ENCODE peak calls at places on chromosomes 11 and 22, in seven cellular contexts. T, G, O, X, W, Q and H are unnamed samples.

GRCh38 chr11:120801801-120802689 is 221.9 kb upstream of the TBCEL start:
- DNase-seq in T (peak), G (peak), O (peak), X (peak), W (peak), Q (peak), H (peak)

GRCh38 chr11:61083601-61084147 is 18.6 kb upstream of the CD5 start:
- DNase-seq in T (no peak), G (no peak), O (no peak), X (no peak), W (no peak), Q (no peak), H (no peak)

GRCh38 chr11:31887180-31887579 is 76.1 kb upstream of the PAX6 start:
- DNase-seq in T (no peak), G (no peak), O (peak), X (no peak), W (peak), Q (no peak), H (no peak)

GRCh38 chr22:39205344-39206021 is 39.3 kb downstream of the PDGFB start:
- DNase-seq in T (no peak), G (no peak), O (peak), X (no peak), W (no peak), Q (no peak), H (peak)

GRCh38 chr22:19962909-19963806 is 21.5 kb upstream of the TXNRD2 start:
- DNase-seq in T (no peak), G (peak), O (peak), X (peak), W (peak), Q (no peak), H (no peak)

GRCh38 chr22:48496987-48497650 is 1330.6 kb downstream of the BRD1 start:
- DNase-seq in T (no peak), G (no peak), O (no peak), X (no peak), W (peak), Q (no peak), H (no peak)

GRCh38 chr22:36227396-36227795 is 11.9 kb downstream of the APOL2 start:
- DNase-seq in T (no peak), G (no peak), O (no peak), X (no peak), W (no peak), Q (no peak), H (no peak)

GRCh38 chr11:31480930-31481329 is 28.5 kb downstream of the IMMP1L start:
- DNase-seq in T (no peak), G (no peak), O (no peak), X (no peak), W (no peak), Q (no peak), H (no peak)

GRCh38 chr22:44981857-44982256 is 27.9 kb downstream of the PHF21B start:
- DNase-seq in T (no peak), G (no peak), O (no peak), X (no peak), W (no peak), Q (no peak), H (no peak)

GRCh38 chr11:115134886-115135285 is 369.3 kb downstream of the CADM1 start:
- DNase-seq in T (no peak), G (peak), O (no peak), X (no peak), W (no peak), Q (no peak), H (no peak)

GRCh38 chr11:41659990-41660389 is 200.5 kb upstream of the LRRC4C start:
- DNase-seq in T (no peak), G (no peak), O (no peak), X (no peak), W (no peak), Q (no peak), H (no peak)

GRCh38 chr11:21944577-21944976 is 248.3 kb upstream of the ANO5 start:
- DNase-seq in T (no peak), G (no peak), O (no peak), X (no peak), W (no peak), Q (no peak), H (no peak)

GRCh38 chr11:114239632-114240224 is 56.5 kb upstream of the NNMT start:
- DNase-seq in T (no peak), G (no peak), O (no peak), X (no peak), W (no peak), Q (no peak), H (no peak)

GRCh38 chr22:38935023-38935422 is 22.4 kb upstream of the APOBEC3A start:
- DNase-seq in T (no peak), G (peak), O (no peak), X (peak), W (no peak), Q (no peak), H (no peak)

GRCh38 chr22:33455036-33455435 is 396.9 kb upstream of the SYN3 start:
- DNase-seq in T (no peak), G (no peak), O (no peak), X (no peak), W (no peak), Q (no peak), H (no peak)

GRCh38 chr11:111469200-111469599 is 43.0 kb downstream of the BTG4 start:
- DNase-seq in T (no peak), G (no peak), O (no peak), X (no peak), W (no peak), Q (no peak), H (no peak)

GRCh38 chr22:37659066-37659896 is 758 bp downstream of the PDXP start:
- DNase-seq in T (no peak), G (peak), O (no peak), X (peak), W (no peak), Q (no peak), H (peak)

GRCh38 chr11:111634981-111635705 is 32.9 kb downstream of the SIK2 start:
- DNase-seq in T (no peak), G (no peak), O (no peak), X (no peak), W (no peak), Q (no peak), H (no peak)

GRCh38 chr11:61757213-61757862 is 4.9 kb downstream of the MYRF start:
- DNase-seq in T (no peak), G (no peak), O (no peak), X (no peak), W (no peak), Q (no peak), H (no peak)

GRCh38 chr22:45202333-45203149 is 38.2 kb downstream of the KIAA0930 start:
- DNase-seq in T (no peak), G (peak), O (no peak), X (no peak), W (no peak), Q (no peak), H (no peak)

GRCh38 chr11:65506770-65507485 is 8.1 kb downstream of the MALAT1 start:
- DNase-seq in T (peak), G (no peak), O (peak), X (no peak), W (no peak), Q (peak), H (peak)

GRCh38 chr22:49749885-49750510 is 77.7 kb downstream of the BRD1 start:
- DNase-seq in T (no peak), G (no peak), O (no peak), X (no peak), W (no peak), Q (no peak), H (no peak)

GRCh38 chr11:60657880-60658279 is 41.5 kb upstream of the MS4A8 start:
- DNase-seq in T (no peak), G (no peak), O (no peak), X (no peak), W (no peak), Q (no peak), H (no peak)

GRCh38 chr22:35458547-35459422 is 58.8 kb downstream of the MCM5 start:
- DNase-seq in T (no peak), G (no peak), O (no peak), X (no peak), W (no peak), Q (no peak), H (no peak)

GRCh38 chr22:49258107-49259010 is 569.3 kb downstream of the BRD1 start:
- DNase-seq in T (no peak), G (peak), O (no peak), X (no peak), W (no peak), Q (no peak), H (no peak)

GRCh38 chr22:50714150-50714549 is 23.9 kb upstream of the ACR start:
- DNase-seq in T (no peak), G (no peak), O (no peak), X (peak), W (no peak), Q (no peak), H (no peak)

GRCh38 chr11:3109921-3110706 is 52.9 kb upstream of the CARS1 start:
- DNase-seq in T (no peak), G (peak), O (peak), X (peak), W (peak), Q (no peak), H (peak)

GRCh38 chr11:14642873-14643696 is 519 bp upstream of the PDE3B start:
- DNase-seq in T (no peak), G (no peak), O (no peak), X (no peak), W (no peak), Q (no peak), H (no peak)

GRCh38 chr22:35617137-35617755 is at the start of gene MB:
- DNase-seq in T (no peak), G (no peak), O (no peak), X (no peak), W (no peak), Q (no peak), H (no peak)

GRCh38 chr11:23288001-23288783 is 427.9 kb upstream of the CCDC179 start:
- DNase-seq in T (no peak), G (no peak), O (no peak), X (no peak), W (no peak), Q (peak), H (no peak)

GRCh38 chr11:64164392-64165312 is 1.3 kb downstream of the MACROD1 start:
- DNase-seq in T (no peak), G (no peak), O (no peak), X (peak), W (peak), Q (no peak), H (no peak)

GRCh38 chr22:43018615-43019014 is 3.7 kb upstream of the PACSIN2 start:
- DNase-seq in T (no peak), G (no peak), O (no peak), X (no peak), W (no peak), Q (no peak), H (no peak)

GRCh38 chr11:78812513-78813293 is 238.0 kb upstream of the NARS2 start:
- DNase-seq in T (no peak), G (no peak), O (no peak), X (no peak), W (no peak), Q (no peak), H (no peak)

GRCh38 chr11:69280451-69280850 is 13.5 kb upstream of the MYEOV start:
- DNase-seq in T (no peak), G (no peak), O (no peak), X (no peak), W (no peak), Q (no peak), H (no peak)

GRCh38 chr11:69444381-69445130 is 36.9 kb upstream of the LINC01488 start:
- DNase-seq in T (peak), G (no peak), O (no peak), X (no peak), W (peak), Q (peak), H (no peak)

GRCh38 chr22:43268261-43268660 is 74.9 kb downstream of the SCUBE1 start:
- DNase-seq in T (no peak), G (no peak), O (no peak), X (no peak), W (no peak), Q (no peak), H (no peak)

GRCh38 chr22:40769761-40770160 is 49.4 kb downstream of the SLC25A17 start:
- DNase-seq in T (no peak), G (no peak), O (no peak), X (no peak), W (no peak), Q (no peak), H (no peak)

GRCh38 chr22:37454857-37455686 is 27.8 kb upstream of the ELFN2 start:
- DNase-seq in T (no peak), G (no peak), O (peak), X (no peak), W (no peak), Q (no peak), H (no peak)

DNA sequence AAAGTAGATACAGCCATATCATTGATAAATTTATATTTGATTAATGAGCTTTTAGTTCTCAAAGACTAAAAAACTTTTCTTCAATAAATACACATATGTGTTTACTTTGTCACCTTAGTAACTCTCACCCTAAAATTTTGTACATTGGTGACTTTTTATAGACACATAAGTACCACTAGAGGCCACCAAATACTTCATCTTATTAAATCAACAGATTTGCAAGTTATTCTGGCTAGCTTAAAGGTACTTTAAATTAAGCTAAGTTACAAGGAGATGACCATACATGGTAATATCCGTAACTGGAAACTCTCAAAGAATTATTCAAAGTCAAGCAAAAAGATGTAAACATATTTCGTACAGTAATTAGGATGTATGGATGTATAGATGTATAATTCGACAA is 112.2 kb downstream of the SBF2 start:
- DNase-seq in T (no peak), G (no peak), O (peak), X (no peak), W (no peak), Q (no peak), H (no peak)
- TF ChIP-seq CTCF in T (no peak), G (no peak), O (peak), X (peak), W (no peak), Q (peak), H (no peak)

DNA sequence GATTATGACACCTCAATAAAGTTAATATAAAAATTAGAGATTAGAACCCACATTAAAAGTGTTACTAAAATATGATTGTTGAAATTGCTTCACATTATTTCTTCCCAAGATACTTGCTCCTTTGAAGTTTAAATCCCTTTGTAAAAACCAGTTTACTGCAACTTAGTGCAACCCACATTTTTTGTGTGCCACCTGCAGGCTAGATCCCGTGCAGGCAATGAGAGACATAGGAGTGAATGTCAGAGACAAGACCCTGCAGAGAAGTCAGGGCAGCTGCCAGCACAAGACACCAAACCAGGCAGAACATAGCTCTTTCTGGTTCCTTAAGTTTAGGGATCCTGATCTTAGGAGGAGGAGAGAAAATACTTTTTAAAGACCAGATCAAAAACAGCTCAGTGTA is 142.9 kb upstream of the MTNR1B start:
- DNase-seq in T (no peak), G (no peak), O (no peak), X (no peak), W (no peak), Q (no peak), H (no peak)
- TF ChIP-seq CTCF in T (no peak), G (no peak), O (no peak), X (no peak), W (no peak), Q (no peak), H (no peak)

GRCh38 chr22:21022507-21022906 is 7.5 kb downstream of the P2RX6 start:
- DNase-seq in T (no peak), G (no peak), O (no peak), X (no peak), W (no peak), Q (no peak), H (no peak)

GRCh38 chr22:21016644-21017420 is 1.9 kb downstream of the P2RX6 start:
- DNase-seq in T (no peak), G (peak), O (no peak), X (no peak), W (no peak), Q (no peak), H (no peak)

GRCh38 chr22:21022955-21023614 is 8.1 kb downstream of the P2RX6 start:
- DNase-seq in T (no peak), G (peak), O (no peak), X (no peak), W (no peak), Q (no peak), H (no peak)

GRCh38 chr22:21018314-21018713 is 3.3 kb downstream of the P2RX6 start:
- DNase-seq in T (no peak), G (no peak), O (no peak), X (no peak), W (no peak), Q (no peak), H (no peak)

DNA sequence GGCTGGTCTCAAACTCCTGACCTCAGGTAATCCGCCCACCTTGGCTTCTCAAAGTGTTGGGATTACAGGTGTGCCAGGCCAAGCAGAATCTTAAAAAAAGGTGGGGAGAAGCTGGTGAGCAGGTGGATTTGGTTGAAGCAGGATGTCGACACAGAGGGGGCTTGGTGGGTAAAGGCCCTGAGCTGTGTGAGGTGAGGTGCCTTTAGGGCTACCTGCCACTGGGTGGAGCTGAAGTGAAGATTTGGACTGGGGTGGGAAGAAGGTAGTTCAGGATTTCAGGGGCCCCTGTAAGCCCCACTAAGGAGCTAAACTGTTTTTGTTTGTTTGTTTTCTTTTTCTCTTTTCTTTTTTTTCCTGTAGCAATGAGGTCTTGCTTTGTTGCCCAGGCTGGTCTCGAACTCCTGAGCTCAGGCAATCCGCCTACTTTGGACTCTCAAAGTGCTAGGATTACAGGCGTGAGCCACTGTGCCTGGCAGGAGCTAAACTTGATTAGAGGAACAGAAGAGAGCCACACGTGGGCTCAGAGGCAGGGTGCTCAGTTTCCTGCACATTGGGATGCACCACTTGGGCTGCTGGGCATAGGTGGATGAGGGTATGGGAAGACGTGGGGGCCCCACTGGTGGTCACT is 6.0 kb downstream of the P2RX6 start:
- DNase-seq in T (no peak), G (no peak), O (no peak), X (no peak), W (peak), Q (no peak), H (no peak)
- TF ChIP-seq CTCF in T (no peak), G (no peak), O (peak), X (peak), W (peak), Q (peak), H (no peak)

DNA sequence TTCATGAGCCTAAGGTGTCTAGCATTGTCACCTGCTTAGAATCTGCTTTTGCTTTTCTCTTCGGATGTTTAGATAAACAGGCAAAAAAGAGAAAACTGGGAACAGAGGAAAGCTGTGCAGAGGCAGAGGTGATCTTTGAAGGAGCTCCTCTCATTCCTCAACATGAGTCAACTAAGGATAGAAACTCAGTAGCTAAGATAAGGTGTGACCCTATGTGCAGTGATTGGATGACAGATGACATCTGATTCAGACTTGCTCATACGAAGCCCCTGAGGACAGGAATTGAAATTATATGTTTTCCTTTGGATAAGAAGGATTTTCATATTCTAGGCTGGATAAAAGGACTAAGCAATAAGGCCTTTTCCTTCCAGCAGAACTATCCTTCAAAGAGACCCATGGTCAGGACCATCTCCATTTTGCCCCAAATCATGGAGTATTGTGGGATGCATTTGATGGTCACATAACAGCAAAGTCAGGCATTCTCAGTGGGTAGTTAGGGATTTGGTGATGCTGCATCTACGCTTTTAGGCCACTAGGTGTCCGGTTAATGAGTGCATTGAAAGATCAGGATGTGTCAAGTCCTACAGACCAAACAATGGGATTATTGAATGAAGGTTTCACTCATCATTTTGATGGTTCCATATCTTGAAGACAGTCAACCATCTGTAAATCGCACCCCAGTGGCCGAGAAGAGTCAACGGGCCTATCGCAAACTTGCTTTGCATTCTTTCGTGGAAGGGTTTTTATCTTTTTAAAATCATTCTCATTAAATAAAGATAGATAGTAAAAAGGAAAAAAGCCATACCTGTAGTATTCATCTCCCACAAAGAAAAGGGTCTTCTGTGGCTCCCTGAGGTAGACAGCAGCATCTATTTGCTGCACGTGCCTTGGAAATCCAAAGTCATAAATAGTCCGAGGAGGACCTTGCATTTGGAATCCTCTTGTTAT is 32.2 kb downstream of the MMP20 start:
- DNase-seq in T (no peak), G (no peak), O (peak), X (no peak), W (no peak), Q (no peak), H (no peak)
- TF ChIP-seq CTCF in T (no peak), G (no peak), O (peak), X (peak), W (peak), Q (peak), H (no peak)

GRCh38 chr22:22770280-22770871 is 117.2 kb upstream of the IGLL5 start:
- DNase-seq in T (peak), G (peak), O (no peak), X (peak), W (peak), Q (no peak), H (peak)

GRCh38 chr22:22769434-22770279 is 118.0 kb upstream of the IGLL5 start:
- DNase-seq in T (no peak), G (no peak), O (no peak), X (no peak), W (no peak), Q (no peak), H (no peak)

GRCh38 chr22:22768885-22769284 is 118.7 kb upstream of the IGLL5 start:
- DNase-seq in T (no peak), G (no peak), O (no peak), X (no peak), W (no peak), Q (no peak), H (no peak)

GRCh38 chr22:22770881-22771280 is 116.7 kb upstream of the IGLL5 start:
- DNase-seq in T (no peak), G (no peak), O (no peak), X (no peak), W (no peak), Q (no peak), H (no peak)

GRCh38 chr22:22767876-22768602 is 119.6 kb upstream of the IGLL5 start:
- DNase-seq in T (no peak), G (no peak), O (no peak), X (no peak), W (peak), Q (no peak), H (peak)
- TF ChIP-seq CTCF in T (no peak), G (no peak), O (peak), X (no peak), W (peak), Q (no peak), H (no peak)

GRCh38 chr22:32103648-32104326 is 55.3 kb downstream of the C22orf42 start:
- DNase-seq in T (no peak), G (no peak), O (peak), X (no peak), W (no peak), Q (no peak), H (no peak)
- TF ChIP-seq CTCF in T (no peak), G (no peak), O (peak), X (peak), W (no peak), Q (no peak), H (peak)

GRCh38 chr11:56521955-56522354 is 21.1 kb downstream of the OR5M11 start:
- DNase-seq in T (no peak), G (no peak), O (no peak), X (no peak), W (peak), Q (no peak), H (no peak)
- TF ChIP-seq CTCF in T (no peak), G (no peak), O (peak), X (peak), W (no peak), Q (no peak), H (no peak)